ENCODE peak calls at places on chromosomes 2 and 18, in six cellular contexts. G is fibroblast of mammary gland, B is cardiac muscle cell, I is H1, Q is GM06990, O is epithelial cell of esophagus. P is an unnamed sample.

GRCh38 chr2:203873921-203874631 is 6.5 kb downstream of the CTLA4 start:
- DNase-seq in G (no peak), B (no peak), I (no peak), Q (no peak), O (peak; percentile 35), P (no peak)

GRCh38 chr2:221573430-221574230 is 1.5 kb upstream of the EPHA4 start:
- DNase-seq in G (peak; percentile 61), B (peak; percentile 85), I (peak; percentile 98), Q (peak; percentile 77), O (peak; percentile 74), P (no peak)

GRCh38 chr2:97911210-97911921 is 84.4 kb downstream of the TMEM131 start:
- DNase-seq in G (peak; percentile 60), B (peak; percentile 32), I (no peak), Q (peak; percentile 70), O (peak; percentile 27), P (no peak)

GRCh38 chr18:52341617-52342381 is 1.8 kb downstream of the DCC start:
- DNase-seq in G (no peak), B (no peak), I (peak; percentile 71), Q (peak; percentile 21), O (peak; percentile 9), P (no peak)

GRCh38 chr2:84077504-84077903 is 381.6 kb downstream of the SUCLG1 start:
- DNase-seq in G (peak; percentile 0), B (peak; percentile 2), I (no peak), Q (no peak), O (peak; percentile 61), P (no peak)

GRCh38 chr2:236472711-236473495 is 96.7 kb upstream of the ACKR3 start:
- DNase-seq in G (no peak), B (no peak), I (no peak), Q (no peak), O (no peak), P (no peak)

GRCh38 chr18:7221424-7222155 is 9.3 kb upstream of the LRRC30 start:
- DNase-seq in G (peak; percentile 75), B (peak; percentile 87), I (peak; percentile 59), Q (no peak), O (peak; percentile 81), P (peak; percentile 14)

GRCh38 chr2:20940481-20940795 is 103.4 kb downstream of the APOB start:
- DNase-seq in G (no peak), B (no peak), I (no peak), Q (no peak), O (no peak), P (no peak)

GRCh38 chr18:48600746-48601090 is 61.9 kb downstream of the CTIF start:
- DNase-seq in G (no peak), B (no peak), I (no peak), Q (no peak), O (no peak), P (no peak)

GRCh38 chr2:118882693-118883336 is 35.4 kb upstream of the EN1 start:
- DNase-seq in G (peak; percentile 71), B (peak; percentile 61), I (peak; percentile 80), Q (no peak), O (peak; percentile 71), P (peak; percentile 5)

GRCh38 chr2:62393293-62393692 is 112.7 kb downstream of the TMEM17 start:
- DNase-seq in G (no peak), B (no peak), I (no peak), Q (no peak), O (no peak), P (no peak)

GRCh38 chr2:23380562-23381065 is 4.4 kb upstream of the KLHL29 start:
- DNase-seq in G (no peak), B (peak; percentile 44), I (no peak), Q (peak; percentile 80), O (no peak), P (no peak)

GRCh38 chr18:10122116-10122515 is 208.3 kb downstream of the VAPA start:
- DNase-seq in G (peak; percentile 71), B (peak; percentile 86), I (no peak), Q (no peak), O (peak; percentile 66), P (peak; percentile 77)

DNA sequence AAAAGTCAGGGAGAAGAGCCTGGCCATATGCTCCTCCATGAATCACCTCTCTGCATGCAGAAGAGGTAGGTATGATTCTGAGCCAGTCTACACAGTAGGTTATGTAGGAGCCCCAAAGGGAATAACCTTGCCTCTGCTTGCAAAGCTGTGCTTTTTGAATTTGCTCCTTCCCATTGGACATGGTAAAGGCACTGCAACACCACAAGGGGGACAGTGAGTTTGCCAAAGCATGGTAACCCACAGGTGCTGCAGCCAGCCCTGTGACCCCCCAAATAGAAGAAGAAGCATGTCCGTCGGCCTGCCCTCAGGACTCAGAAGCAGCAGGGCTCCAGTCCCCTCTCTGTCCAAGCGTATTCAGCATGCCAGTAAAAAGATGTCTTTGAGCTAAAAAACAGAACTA is 51.0 kb upstream of the BCL2L11 start:
- DNase-seq in G (no peak), B (no peak), I (no peak), Q (no peak), O (no peak), P (no peak)
- TF ChIP-seq CTCF in G (peak; percentile 23), B (peak; percentile 4), I (peak; percentile 54), Q (peak; percentile 45), O (peak; percentile 14), P (no peak)

GRCh38 chr2:134457765-134458202 is 203.9 kb downstream of the MGAT5 start:
- DNase-seq in G (no peak), B (no peak), I (no peak), Q (no peak), O (no peak), P (no peak)
- H3K4me3 ChIP-seq in G (no peak overlapping the region), B (no peak overlapping the region), I (no peak overlapping the region), Q (no peak overlapping the region), O (no peak overlapping the region), P (no peak overlapping the region)

DNA sequence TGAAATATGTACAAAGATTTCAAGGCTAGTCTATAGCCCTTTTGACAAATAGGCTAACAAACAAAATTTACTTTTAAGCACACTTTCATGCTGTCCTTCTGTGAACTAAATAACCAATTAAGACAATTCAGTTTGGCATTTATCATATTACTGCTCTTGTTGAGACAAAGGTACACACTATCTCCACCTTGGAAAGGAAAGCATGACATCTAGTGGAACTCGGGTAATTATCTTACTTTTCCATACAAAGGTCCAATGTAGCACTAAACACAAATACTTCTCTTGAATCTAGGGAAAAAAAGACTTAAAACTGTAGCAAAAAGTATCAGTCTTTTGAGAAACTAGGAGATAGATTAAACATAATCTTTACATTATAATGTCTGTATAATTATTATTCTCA is 125.0 kb upstream of the CD226 start:
- DNase-seq in G (peak; percentile 42), B (peak; percentile 68), I (no peak), Q (no peak), O (peak; percentile 15), P (no peak)
- TF ChIP-seq CTCF in G (peak; percentile 39), B (peak; percentile 47), I (no peak), Q (peak; percentile 36), O (peak; percentile 26), P (peak; percentile 18)

GRCh38 chr2:215713393-215713792 is 277.5 kb upstream of the FN1 start:
- DNase-seq in G (peak; percentile 90), B (peak; percentile 95), I (no peak), Q (no peak), O (peak; percentile 31), P (peak; percentile 90)
- H3K4me3 ChIP-seq in G (no peak overlapping the region), B (no peak overlapping the region), I (no peak overlapping the region), Q (no peak overlapping the region), O (no peak overlapping the region), P (no peak overlapping the region)

GRCh38 chr2:181526014-181526413 is 68.8 kb downstream of the ITGA4 start:
- DNase-seq in G (no peak), B (no peak), I (no peak), Q (no peak), O (no peak), P (no peak)

GRCh38 chr2:181527058-181527457 is 69.9 kb downstream of the ITGA4 start:
- DNase-seq in G (no peak), B (no peak), I (no peak), Q (no peak), O (no peak), P (no peak)

GRCh38 chr2:181528441-181528840 is 71.3 kb downstream of the ITGA4 start:
- DNase-seq in G (no peak), B (no peak), I (no peak), Q (no peak), O (no peak), P (no peak)

GRCh38 chr2:181517685-181518301 is 60.6 kb downstream of the ITGA4 start:
- DNase-seq in G (peak; percentile 20), B (peak; percentile 3), I (no peak), Q (no peak), O (peak; percentile 64), P (no peak)

GRCh38 chr2:181523756-181524155 is 66.6 kb downstream of the ITGA4 start:
- DNase-seq in G (no peak), B (no peak), I (no peak), Q (no peak), O (peak; percentile 59), P (no peak)
- TF ChIP-seq CTCF in G (no peak), B (no peak), I (no peak), Q (no peak), O (no peak), P (no peak)

GRCh38 chr2:75202359-75202758 is 3.0 kb upstream of the TACR1 start:
- DNase-seq in G (no peak), B (no peak), I (no peak), Q (no peak), O (no peak), P (no peak)

GRCh38 chr2:75195076-75195691 is 4.1 kb downstream of the TACR1 start:
- DNase-seq in G (no peak), B (no peak), I (no peak), Q (no peak), O (no peak), P (no peak)

GRCh38 chr2:75200140-75200985 is 1.0 kb upstream of the TACR1 start:
- DNase-seq in G (peak; percentile 34), B (peak; percentile 40), I (peak; percentile 72), Q (peak; percentile 31), O (peak; percentile 51), P (no peak)

GRCh38 chr2:75194184-75194868 is 5.0 kb downstream of the TACR1 start:
- DNase-seq in G (no peak), B (no peak), I (no peak), Q (no peak), O (no peak), P (no peak)

GRCh38 chr2:75199428-75200011 is at the start of gene TACR1:
- DNase-seq in G (peak; percentile 77), B (peak; percentile 82), I (peak; percentile 66), Q (peak; percentile 76), O (peak; percentile 73), P (no peak)
- H3K4me3 ChIP-seq in G (peak within 1 kb of the TSS; percentile 46), B (peak within 1 kb of the TSS; percentile 28), I (peak within 1 kb of the TSS; percentile 62), Q (peak within 1 kb of the TSS; percentile 31), O (peak within 1 kb of the TSS; percentile 12), P (peak within 1 kb of the TSS; percentile 58)

DNA sequence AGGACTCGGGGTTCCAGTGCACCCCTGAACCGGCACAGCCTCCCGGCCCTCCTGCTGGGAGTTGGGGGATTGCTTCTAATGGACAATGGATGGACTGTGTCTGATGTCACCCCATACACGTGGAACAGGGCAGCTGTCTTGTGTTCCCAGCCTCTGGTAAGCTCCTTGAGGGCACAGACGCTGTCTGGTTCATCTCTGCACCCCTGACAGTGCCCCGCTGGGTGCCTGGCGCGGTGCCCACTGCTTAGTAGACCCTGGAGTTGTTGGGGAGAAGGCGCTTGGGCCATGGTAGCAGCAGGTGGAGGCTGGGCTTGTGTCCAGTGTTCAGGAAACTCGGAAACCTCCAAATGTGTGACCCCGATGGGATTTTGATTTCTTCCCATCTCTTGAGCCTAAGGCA is 278.3 kb downstream of the NDUFA10 start:
- DNase-seq in G (no peak), B (no peak), I (no peak), Q (no peak), O (no peak), P (no peak)
- TF ChIP-seq CTCF in G (no peak), B (no peak), I (no peak), Q (no peak), O (no peak), P (no peak)

GRCh38 chr2:176103634-176104337 is 3.3 kb upstream of the HOXD11 start:
- DNase-seq in G (no peak), B (no peak), I (peak; percentile 55), Q (no peak), O (no peak), P (no peak)
- H3K4me3 ChIP-seq in G (no peak overlapping the region), B (no peak overlapping the region), I (no peak overlapping the region), Q (no peak overlapping the region), O (no peak overlapping the region), P (no peak overlapping the region)